ENCODE peak calls at places on chromosomes 4 and X, in seven cellular contexts. V is neuronal stem cell; F is HT1080; H is stromal cell of bone marrow; B is HCT116; J is stimulated activated CD4-positive, alpha-beta T cell treated with anti-CD3 and anti-CD28 coated beads, Interleukin-12 subunit alpha, Interleukin-12 subunit beta, amount 100 ng/mL, for 48 hours; L is fibroblast of mammary gland. K is an unnamed sample.

GRCh38 chr4:38804654-38805295 is at the start of gene TLR1:
- DNase-seq in H (peak), L (peak), V (no peak), F (peak), B (peak), J (peak), K (no peak)

GRCh38 chrX:134002921-134003615 is 17.7 kb upstream of the GPC3 start:
- DNase-seq in F (no peak), V (no peak), H (no peak), J (no peak), B (no peak), L (no peak), K (no peak)

GRCh38 chrX:40298569-40298968 is 200.8 kb upstream of the BCOR start:
- DNase-seq in V (no peak), L (no peak), H (no peak), F (no peak), B (no peak), J (no peak), K (peak)

GRCh38 chr4:25552580-25553271 is 102.9 kb upstream of the SLC34A2 start:
- DNase-seq in V (no peak), L (no peak), J (no peak), B (no peak), H (no peak), F (no peak), K (no peak)

GRCh38 chrX:150044556-150044955 is 106.3 kb upstream of the EOLA2 start:
- DNase-seq in J (no peak), B (no peak), V (no peak), L (peak), F (no peak), H (no peak), K (no peak)

GRCh38 chr4:133152330-133152791 is 3.3 kb downstream of the PCDH10 start:
- DNase-seq in L (no peak), H (no peak), V (no peak), B (no peak), F (no peak), J (no peak), K (peak)

GRCh38 chrX:85004255-85004654 is 578 bp downstream of the APOOL start:
- DNase-seq in H (no peak), J (no peak), F (no peak), B (no peak), V (no peak), L (peak), K (no peak)

GRCh38 chrX:261167-261857 is 19.9 kb upstream of the PLCXD1 start:
- DNase-seq in V (no peak), L (peak), H (peak), F (peak), J (no peak), B (no peak), K (no peak)

GRCh38 chr4:117637347-117637746 is 396.9 kb upstream of the NDST3 start:
- DNase-seq in F (peak), V (no peak), H (no peak), J (no peak), B (no peak), L (no peak), K (no peak)

GRCh38 chr4:1792832-1793495 is at the start of gene FGFR3:
- DNase-seq in L (no peak), V (peak), H (no peak), F (no peak), B (no peak), J (no peak), K (peak)

GRCh38 chr4:83171640-83172039 is 57.1 kb upstream of the PLAC8 start:
- DNase-seq in J (no peak), L (peak), H (no peak), V (no peak), B (no peak), F (no peak), K (no peak)

GRCh38 chr4:143337600-143338287 is 1.1 kb downstream of the GAB1 start:
- DNase-seq in H (no peak), B (no peak), J (no peak), V (no peak), L (peak), F (peak), K (peak)

GRCh38 chrX:80808160-80808735 is 1.4 kb downstream of the BRWD3 start:
- DNase-seq in B (peak), V (peak), F (peak), J (peak), L (peak), H (peak), K (peak)

GRCh38 chrX:153973127-153974002 is 811 bp downstream of the TMEM187 start:
- DNase-seq in F (no peak), H (peak), V (no peak), B (no peak), J (no peak), L (peak), K (no peak)

GRCh38 chr4:20195071-20195885 is 56.4 kb upstream of the SLIT2 start:
- DNase-seq in J (no peak), H (no peak), L (peak), V (no peak), F (peak), B (no peak), K (no peak)

GRCh38 chr4:163875327-163875726 is 380.8 kb downstream of the TMA16 start:
- DNase-seq in L (no peak), J (no peak), H (no peak), F (no peak), V (no peak), B (no peak), K (no peak)

GRCh38 chr4:155530290-155530689 is 136.4 kb upstream of the GUCY1A1 start:
- DNase-seq in B (no peak), J (no peak), F (no peak), H (no peak), V (no peak), L (no peak), K (no peak)

GRCh38 chr4:122739174-122739573 is 6.7 kb downstream of the BBS12 start:
- DNase-seq in F (peak), V (no peak), L (peak), H (peak), B (no peak), J (no peak), K (no peak)

GRCh38 chrX:19121898-19122640 is at the start of gene ADGRG2:
- DNase-seq in J (no peak), L (peak), B (no peak), F (no peak), V (peak), H (peak), K (peak)

GRCh38 chr4:14621731-14622459 is 380.4 kb upstream of the CPEB2 start:
- DNase-seq in L (no peak), J (no peak), B (no peak), H (no peak), F (no peak), V (no peak), K (no peak)

K was measured in ecto neural progenitor cell.